ENCODE peak calls at places on chromosomes 13 and 19, in ten cellular contexts. R is IMR-90, T is sigmoid colon, B is lower leg skin, J is thyroid gland, D is uterus, M is endothelial cell of umbilical vein, I is breast epithelium, X is right lobe of liver, Y is A549. U is an unnamed sample.
A peak's percentile ranks its signal among the peaks of the same experiment; 100 is the strongest.

GRCh38 chr13:114311908-114312307 is 2.4 kb upstream of the CHAMP1 start:
- DNase-seq in Y (no peak), I (no peak), R (no peak), B (no peak), D (no peak), J (no peak), T (no peak), X (no peak), M (no peak), U (no peak)

GRCh38 chr13:114112826-114113322 is 19.5 kb downstream of the RASA3 start:
- DNase-seq in I (peak; percentile 5), J (peak; percentile 1), M (no peak), B (no peak), D (peak; percentile 8), R (no peak), X (peak; percentile 11), Y (no peak), T (peak; percentile 46), U (no peak)

GRCh38 chr13:33016414-33017409 is at the start of gene KL:
- DNase-seq in Y (no peak), I (no peak), D (no peak), T (peak; percentile 75), B (peak; percentile 17), R (no peak), X (peak; percentile 42), J (peak; percentile 28), M (no peak), U (peak; percentile 17)

GRCh38 chr13:83546476-83546875 is 335.8 kb downstream of the SLITRK1 start:
- DNase-seq in X (no peak), Y (no peak), J (no peak), B (no peak), D (no peak), R (no peak), I (no peak), T (no peak), M (no peak), U (no peak)

GRCh38 chr13:50244913-50245574 is 229.8 kb downstream of the KCNRG start:
- DNase-seq in I (no peak), D (no peak), B (no peak), Y (peak; percentile 48), J (no peak), M (peak; percentile 90), T (no peak), X (peak; percentile 44), R (peak; percentile 88), U (no peak)

GRCh38 chr13:32947886-32948285 is 68.3 kb upstream of the KL start:
- DNase-seq in J (no peak), B (no peak), D (no peak), M (no peak), T (no peak), R (no peak), Y (no peak), I (no peak), X (no peak), U (no peak)

GRCh38 chr19:35901854-35902661 is at the start of gene HCST:
- DNase-seq in I (no peak), B (no peak), J (no peak), Y (no peak), R (peak; percentile 22), M (no peak), X (no peak), T (no peak), D (no peak), U (peak; percentile 50)

GRCh38 chr13:43129511-43130130 is 106.2 kb downstream of the DNAJC15 start:
- DNase-seq in M (no peak), I (no peak), T (no peak), Y (no peak), J (no peak), B (no peak), D (no peak), R (no peak), X (no peak), U (no peak)

GRCh38 chr13:51396352-51396751 is 56.5 kb downstream of the INTS6 start:
- DNase-seq in M (no peak), D (no peak), X (no peak), T (no peak), Y (no peak), I (no peak), J (no peak), B (no peak), R (peak; percentile 33), U (no peak)

GRCh38 chr19:29843180-29844051 is 31.6 kb downstream of the CCNE1 start:
- DNase-seq in I (no peak), B (peak; percentile 25), D (no peak), R (no peak), M (no peak), X (peak; percentile 43), T (peak; percentile 67), J (peak; percentile 76), Y (no peak), U (peak; percentile 23)

GRCh38 chr19:34134190-34135032 is 37.9 kb upstream of the LSM14A start:
- DNase-seq in M (peak; percentile 81), T (peak; percentile 93), R (peak; percentile 47), D (peak; percentile 85), Y (peak; percentile 99), X (peak; percentile 93), B (peak; percentile 73), J (peak; percentile 86), I (peak; percentile 64), U (peak; percentile 89)

GRCh38 chr13:102626928-102627327 is 30.1 kb downstream of the TPP2 start:
- DNase-seq in B (no peak), I (no peak), Y (no peak), T (no peak), X (no peak), D (no peak), R (no peak), J (no peak), M (no peak), U (no peak)

GRCh38 chr13:36778083-36778671 is 40.8 kb upstream of the RFXAP start:
- DNase-seq in I (no peak), D (no peak), T (no peak), M (no peak), Y (no peak), B (no peak), R (peak; percentile 74), X (no peak), J (no peak), U (no peak)

DNA sequence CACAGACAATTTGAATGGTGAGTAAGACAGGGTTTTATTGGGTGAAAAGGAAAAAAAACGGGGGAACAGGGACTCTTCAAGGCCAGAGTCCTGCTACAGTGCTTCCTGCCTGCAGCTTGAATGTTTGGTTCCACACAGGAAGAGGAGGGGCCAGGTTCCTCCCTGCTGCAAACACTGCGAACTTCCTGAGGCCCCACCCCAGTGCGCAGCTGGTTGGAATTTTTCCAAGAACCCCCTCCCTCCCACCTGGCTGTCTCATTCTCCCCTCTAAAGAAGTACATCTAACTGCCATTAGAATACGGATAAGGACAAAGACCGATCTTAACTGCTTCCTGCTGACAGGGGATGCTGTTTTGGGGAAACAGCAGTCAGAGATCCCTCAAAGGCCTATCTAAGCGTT is 184.9 kb downstream of the GGACT start:
- DNase-seq in I (no peak), D (no peak), R (no peak), X (no peak), T (no peak), B (no peak), J (no peak), Y (no peak), M (no peak), U (no peak)
- TF ChIP-seq POLR2A in I (no peak), D (no peak), R (no peak), X (no peak), T (no peak), B (no peak), J (no peak), Y (no peak), M (no peak), U (no peak)

DNA sequence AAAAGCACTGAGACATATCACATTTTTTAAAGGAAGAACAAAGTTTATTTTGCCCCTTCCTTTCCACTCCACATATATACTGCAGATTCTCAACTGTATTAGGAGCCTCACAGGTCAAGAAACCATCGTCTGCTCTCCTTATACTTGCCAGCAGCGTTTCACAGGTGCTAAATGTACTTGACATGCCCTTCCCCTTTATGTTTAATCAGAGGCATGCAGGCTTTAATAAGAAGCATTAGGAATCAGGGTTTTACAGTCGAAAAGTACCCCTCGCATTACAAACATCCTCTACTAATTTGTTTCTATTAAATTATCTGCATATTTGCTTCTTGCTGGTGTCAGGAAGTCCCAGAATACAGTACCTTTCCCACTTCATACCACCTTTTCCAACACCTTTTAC is 3.7 kb upstream of the RAP2A start:
- DNase-seq in Y (no peak), J (no peak), I (no peak), B (no peak), T (no peak), R (no peak), M (no peak), X (no peak), D (no peak), U (no peak)
- H3K4me3 ChIP-seq in Y (no peak overlapping the region), J (no peak overlapping the region), I (no peak overlapping the region), B (no peak overlapping the region), T (no peak overlapping the region), R (no peak overlapping the region), M (no peak overlapping the region), X (no peak overlapping the region), D (no peak overlapping the region), U (no peak overlapping the region)

DNA sequence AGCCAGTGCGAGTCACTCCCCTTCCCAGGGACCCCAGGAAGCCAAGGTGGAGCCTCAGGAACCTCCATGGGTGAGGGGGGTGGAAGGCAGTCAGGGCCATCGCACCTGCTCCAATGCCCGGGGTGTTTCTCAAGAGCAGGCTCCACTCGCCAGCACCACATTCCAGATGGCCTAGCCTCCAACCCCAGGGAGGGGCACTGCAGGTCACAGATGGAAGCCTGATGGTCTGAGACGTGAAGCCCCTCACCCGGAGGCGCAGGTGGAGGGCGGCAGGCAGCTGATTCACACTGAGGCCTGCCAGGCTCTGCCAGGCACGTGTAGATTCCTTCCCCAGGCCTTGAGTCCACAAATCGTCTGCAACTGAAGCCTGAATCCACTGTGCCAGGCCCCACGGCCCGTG is 23.0 kb upstream of the ISYNA1 start:
- DNase-seq in R (no peak), I (no peak), X (no peak), M (no peak), D (no peak), T (peak; percentile 76), J (no peak), B (no peak), Y (no peak), U (no peak)
- TF ChIP-seq POLR2A in R (no peak), I (no peak), X (no peak), M (no peak), D (no peak), T (no peak), J (no peak), B (no peak), Y (no peak), U (no peak)

GRCh38 chr19:57870225-57870624 is 18.6 kb downstream of the ZNF814 start:
- DNase-seq in D (no peak), Y (no peak), I (no peak), B (no peak), J (no peak), M (no peak), X (no peak), T (no peak), R (no peak), U (no peak)

GRCh38 chr19:57867868-57868492 is 18.3 kb downstream of the ZNF587 start:
- DNase-seq in R (no peak), M (no peak), X (no peak), Y (no peak), J (no peak), I (no peak), T (no peak), D (no peak), B (no peak), U (no peak)

DNA sequence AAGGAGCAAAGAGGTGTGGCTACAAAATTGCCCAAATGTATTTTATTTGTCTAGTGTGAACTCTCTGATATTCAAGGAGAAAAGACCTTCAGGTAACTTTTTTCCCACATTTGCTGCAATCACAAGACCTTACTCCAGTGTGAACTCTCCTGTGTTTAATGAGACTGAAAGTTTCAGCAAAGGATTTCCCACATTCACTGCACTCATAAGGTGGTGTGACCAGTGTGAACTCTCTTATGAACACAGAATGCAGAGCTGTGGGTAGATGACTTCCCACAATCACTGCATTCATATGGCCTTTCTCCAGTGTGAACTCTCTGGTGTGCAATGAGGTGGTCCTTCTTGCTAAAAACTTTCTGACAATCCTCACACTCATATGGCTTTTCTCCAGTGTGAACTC is 16.4 kb downstream of the ZNF814 start:
- DNase-seq in I (no peak), D (no peak), R (no peak), T (no peak), M (no peak), B (no peak), X (no peak), J (no peak), Y (no peak), U (no peak)
- H3K4me3 ChIP-seq in I (no peak overlapping the region), D (no peak overlapping the region), R (no peak overlapping the region), T (no peak overlapping the region), M (no peak overlapping the region), B (no peak overlapping the region), X (no peak overlapping the region), J (no peak overlapping the region), Y (no peak overlapping the region), U (no peak overlapping the region)

U was measured in body of pancreas.